ENCODE peak calls at places on chromosomes 16 and 17, in five cellular contexts. B is PC-9, L is K562, A is heart left ventricle, R is GM23338. S is an unnamed sample.

GRCh38 chr16:75640598-75640997 is 6.9 kb downstream of the KARS1 start:
- DNase-seq in A (no peak), L (no peak), B (no peak), R (no peak), S (no peak)

GRCh38 chr17:65072577-65073178 is 16.1 kb upstream of the GNA13 start:
- DNase-seq in R (no peak), A (no peak), L (no peak), B (no peak), S (no peak)

GRCh38 chr16:54077412-54077821 is 209.2 kb downstream of the IRX3 start:
- DNase-seq in B (peak), R (no peak), A (no peak), L (no peak), S (peak)

GRCh38 chr17:8421571-8421970 is 14.1 kb upstream of the NDEL1 start:
- DNase-seq in R (no peak), A (no peak), B (no peak), L (no peak), S (no peak)

GRCh38 chr16:48627148-48627547 is 17.2 kb upstream of the N4BP1 start:
- DNase-seq in B (no peak), A (no peak), L (no peak), R (no peak), S (no peak)

GRCh38 chr16:89020925-89021595 is 44.1 kb upstream of the CBFA2T3 start:
- DNase-seq in L (no peak), R (no peak), A (no peak), B (no peak), S (no peak)

GRCh38 chr17:64785050-64785449 is 122.9 kb upstream of the SMURF2 start:
- DNase-seq in L (no peak), R (no peak), A (no peak), B (no peak), S (no peak)

GRCh38 chr16:9090101-9090959 is 1.1 kb upstream of the HAPSTR1 start:
- DNase-seq in B (no peak), R (peak), L (peak), A (peak), S (no peak)

GRCh38 chr16:6427621-6428020 is 905.0 kb upstream of the RBFOX1 start:
- DNase-seq in B (no peak), A (no peak), L (no peak), R (no peak), S (no peak)

GRCh38 chr17:40191237-40192208 is 14.3 kb downstream of the RAPGEFL1 start:
- DNase-seq in A (peak), R (peak), L (peak), B (no peak), S (peak)

GRCh38 chr16:49858200-49859129 is 2.6 kb upstream of the ZNF423 start:
- DNase-seq in L (peak), A (peak), R (peak), B (no peak), S (no peak)

GRCh38 chr16:2205104-2205966 is at the start of gene MLST8:
- DNase-seq in L (peak), R (peak), B (peak), A (peak), S (peak)

GRCh38 chr17:61337247-61337812 is 62.3 kb upstream of the TBX2 start:
- DNase-seq in B (no peak), A (no peak), R (no peak), L (no peak), S (no peak)

GRCh38 chr16:6695666-6696065 is 637.0 kb upstream of the RBFOX1 start:
- DNase-seq in B (no peak), A (no peak), R (no peak), L (no peak), S (no peak)

GRCh38 chr16:65910291-65910690 is 456.2 kb upstream of the CDH5 start:
- DNase-seq in B (no peak), L (no peak), A (no peak), R (no peak), S (no peak)

GRCh38 chr16:55035037-55035436 is 104.4 kb downstream of the IRX5 start:
- DNase-seq in L (peak), R (peak), A (no peak), B (no peak), S (no peak)

GRCh38 chr17:75854111-75854748 is 905 bp downstream of the WBP2 start:
- DNase-seq in L (no peak), B (peak), R (no peak), A (no peak), S (no peak)

GRCh38 chr16:8929086-8929748 is 34.5 kb downstream of the USP7 start:
- DNase-seq in L (no peak), R (no peak), B (no peak), A (no peak), S (no peak)

GRCh38 chr16:56910114-56910511 is 21.8 kb upstream of the HERPUD1 start:
- DNase-seq in R (no peak), L (no peak), A (no peak), B (no peak), S (no peak)

GRCh38 chr17:39676198-39676819 is 8.1 kb downstream of the PNMT start:
- DNase-seq in A (peak), R (no peak), L (peak), B (no peak), S (no peak)

GRCh38 chr16:19389246-19389645 is 28.4 kb upstream of the TMC5 start:
- DNase-seq in A (no peak), B (no peak), L (peak), R (peak), S (no peak)

GRCh38 chr17:55391244-55391757 is 30.3 kb downstream of the MMD start:
- DNase-seq in A (no peak), B (no peak), L (no peak), R (no peak), S (no peak)

GRCh38 chr16:81265658-81266451 is 27.4 kb downstream of the BCO1 start:
- DNase-seq in B (no peak), R (no peak), A (peak), L (no peak), S (no peak)

GRCh38 chr16:1961651-1962067 is 2.3 kb downstream of the NDUFB10 start:
- DNase-seq in B (no peak), L (no peak), R (no peak), A (no peak), S (no peak)

GRCh38 chr17:80663783-80664206 is 119.2 kb downstream of the RPTOR start:
- DNase-seq in R (no peak), L (no peak), B (no peak), A (no peak), S (no peak)

GRCh38 chr17:54891176-54891821 is 9.4 kb upstream of the TOM1L1 start:
- DNase-seq in B (peak), R (peak), A (no peak), L (peak), S (peak)

GRCh38 chr16:19912445-19913305 is 28.0 kb upstream of the GPRC5B start:
- DNase-seq in R (no peak), L (no peak), A (no peak), B (no peak), S (no peak)

GRCh38 chr17:5226940-5227878 is 7.5 kb downstream of the SCIMP start:
- DNase-seq in B (no peak), A (no peak), R (no peak), L (no peak), S (no peak)
- H3K4me3 ChIP-seq in B (no peak), A (no peak), R (no peak), L (no peak), S (no peak)

GRCh38 chr17:62755139-62755851 is 52.8 kb downstream of the MARCHF10 start:
- DNase-seq in L (no peak), R (no peak), A (no peak), B (no peak), S (no peak)
- TF ChIP-seq CTCF in L (no peak), R (peak), A (no peak), B (no peak), S (no peak)

DNA sequence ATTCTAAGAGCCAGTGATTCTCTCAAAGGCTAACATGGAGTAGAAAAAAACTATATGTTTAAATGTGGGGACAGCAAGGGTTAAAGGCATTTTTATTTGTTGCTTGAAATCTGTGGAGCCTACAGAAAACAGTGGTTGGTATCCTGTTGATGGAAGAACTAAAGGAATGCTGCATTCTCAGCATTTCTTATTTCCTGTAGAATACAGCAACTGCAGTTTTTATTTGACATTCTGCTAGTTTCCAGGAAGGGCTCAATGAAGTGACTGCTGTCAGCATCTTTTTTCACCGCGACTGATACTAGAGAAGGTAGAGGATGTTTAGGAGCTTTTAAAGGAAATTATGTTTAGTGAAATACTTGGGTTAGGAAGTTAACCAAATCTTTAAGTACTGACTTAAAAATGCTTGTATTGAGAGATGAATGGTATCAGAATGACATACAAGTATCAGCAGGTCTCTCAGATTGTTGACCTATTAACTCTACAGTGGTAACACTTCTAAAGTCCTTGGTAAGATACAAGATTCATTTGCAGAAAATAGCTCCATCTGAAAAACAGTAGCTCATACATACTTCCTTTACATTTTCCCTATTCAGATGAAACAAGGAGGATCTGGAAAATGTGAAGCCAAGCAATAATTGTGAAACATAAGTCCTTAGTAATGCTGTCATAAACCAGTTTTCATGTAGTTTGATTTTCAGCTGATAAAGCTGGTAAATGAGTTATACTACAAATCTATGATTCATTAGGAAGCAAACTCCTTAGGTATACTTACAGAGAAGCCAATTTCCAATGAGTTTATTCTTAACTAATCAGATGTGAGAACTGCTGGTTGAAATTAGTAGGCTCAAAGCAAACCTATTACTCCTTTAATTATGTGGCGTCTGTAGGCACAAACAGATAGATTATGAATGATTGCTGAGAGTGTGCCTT is 15.2 kb downstream of the CLTC start:
- DNase-seq in B (peak), A (no peak), L (no peak), R (peak), S (no peak)
- H3K4me3 ChIP-seq in B (no peak), A (no peak), L (no peak), R (no peak), S (no peak)

DNA sequence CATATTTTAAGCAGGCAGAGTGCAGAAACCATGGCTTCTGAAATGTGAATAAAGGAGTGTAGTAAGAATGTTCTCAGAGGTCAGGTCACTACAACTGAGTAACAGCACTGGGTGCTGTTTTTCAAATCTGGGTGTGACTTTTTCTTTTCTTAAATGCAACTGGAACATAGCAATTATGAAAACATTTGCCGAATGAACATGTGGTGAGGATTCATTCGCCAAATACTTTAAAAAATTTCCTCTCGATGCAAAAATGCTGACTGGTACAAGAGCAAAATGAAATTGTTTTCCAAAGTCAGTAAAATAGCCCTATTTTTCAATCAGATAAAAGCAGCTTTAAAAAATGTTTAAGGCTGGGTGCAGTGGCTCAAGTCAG is 18.6 kb downstream of the ZDHHC7 start:
- DNase-seq in B (no peak), L (no peak), A (no peak), R (no peak), S (no peak)
- TF ChIP-seq CTCF in B (no peak), L (no peak), A (no peak), R (no peak), S (no peak)

S was measured in astrocyte of the cerebellum.